ENCODE peak calls at places on chromosomes 1 and 21, in six cellular contexts. One of them, this sample, is unnamed.

GRCh38 chr1:108050134-108050533 is 85.2 kb upstream of the VAV3 start:
- DNase-seq in mucosa of gallbladder: no peak
- DNase-seq in GM18507: no peak
- DNase-seq in GM23248: peak
- DNase-seq in CD8-positive, alpha-beta T cell: no peak
- DNase-seq in dermis blood vessel endothelial cell: peak
- DNase-seq in this sample: no peak

GRCh38 chr1:247172956-247173355 is 1.1 kb upstream of the ZNF124 start:
- DNase-seq in mucosa of gallbladder: no peak
- DNase-seq in GM18507: no peak
- DNase-seq in GM23248: no peak
- DNase-seq in CD8-positive, alpha-beta T cell: no peak
- DNase-seq in dermis blood vessel endothelial cell: no peak
- DNase-seq in this sample: no peak

GRCh38 chr1:116164056-116164889 is 53.1 kb downstream of the MAB21L3 start:
- DNase-seq in mucosa of gallbladder: no peak
- DNase-seq in GM18507: no peak
- DNase-seq in GM23248: peak
- DNase-seq in CD8-positive, alpha-beta T cell: no peak
- DNase-seq in dermis blood vessel endothelial cell: no peak
- DNase-seq in this sample: peak

GRCh38 chr1:43975249-43975961 is 645 bp downstream of the ATP6V0B start:
- DNase-seq in mucosa of gallbladder: peak
- DNase-seq in GM18507: no peak
- DNase-seq in GM23248: peak
- DNase-seq in CD8-positive, alpha-beta T cell: no peak
- DNase-seq in dermis blood vessel endothelial cell: peak
- DNase-seq in this sample: peak

GRCh38 chr1:193448682-193449461 is 262.5 kb upstream of the B3GALT2 start:
- DNase-seq in mucosa of gallbladder: no peak
- DNase-seq in GM18507: no peak
- DNase-seq in GM23248: no peak
- DNase-seq in CD8-positive, alpha-beta T cell: no peak
- DNase-seq in dermis blood vessel endothelial cell: no peak
- DNase-seq in this sample: no peak

GRCh38 chr1:172914517-172915144 is 136.1 kb downstream of the TNFSF18 start:
- DNase-seq in mucosa of gallbladder: no peak
- DNase-seq in GM18507: no peak
- DNase-seq in GM23248: peak
- DNase-seq in CD8-positive, alpha-beta T cell: no peak
- DNase-seq in dermis blood vessel endothelial cell: peak
- DNase-seq in this sample: no peak

GRCh38 chr1:30988045-30988444 is 77.5 kb downstream of the PUM1 start:
- DNase-seq in mucosa of gallbladder: no peak
- DNase-seq in GM18507: no peak
- DNase-seq in GM23248: peak
- DNase-seq in CD8-positive, alpha-beta T cell: no peak
- DNase-seq in dermis blood vessel endothelial cell: no peak
- DNase-seq in this sample: no peak

GRCh38 chr1:190126728-190127127 is 350.9 kb downstream of the BRINP3 start:
- DNase-seq in mucosa of gallbladder: no peak
- DNase-seq in GM18507: no peak
- DNase-seq in GM23248: no peak
- DNase-seq in CD8-positive, alpha-beta T cell: no peak
- DNase-seq in dermis blood vessel endothelial cell: no peak
- DNase-seq in this sample: no peak

GRCh38 chr1:6083801-6084467 is 38.2 kb downstream of the KCNAB2 start:
- DNase-seq in mucosa of gallbladder: no peak
- DNase-seq in GM18507: no peak
- DNase-seq in GM23248: peak
- DNase-seq in CD8-positive, alpha-beta T cell: no peak
- DNase-seq in dermis blood vessel endothelial cell: no peak
- DNase-seq in this sample: no peak

GRCh38 chr21:45270306-45270821 is 17.3 kb downstream of the POFUT2 start:
- DNase-seq in mucosa of gallbladder: no peak
- DNase-seq in GM18507: no peak
- DNase-seq in GM23248: no peak
- DNase-seq in CD8-positive, alpha-beta T cell: no peak
- DNase-seq in dermis blood vessel endothelial cell: no peak
- DNase-seq in this sample: no peak

GRCh38 chr1:9397984-9398526 is 105.4 kb downstream of the SPSB1 start:
- DNase-seq in mucosa of gallbladder: no peak
- DNase-seq in GM18507: no peak
- DNase-seq in GM23248: peak
- DNase-seq in CD8-positive, alpha-beta T cell: no peak
- DNase-seq in dermis blood vessel endothelial cell: peak
- DNase-seq in this sample: no peak

GRCh38 chr1:150484861-150485260 is 2.4 kb upstream of the TARS2 start:
- DNase-seq in mucosa of gallbladder: no peak
- DNase-seq in GM18507: no peak
- DNase-seq in GM23248: peak
- DNase-seq in CD8-positive, alpha-beta T cell: no peak
- DNase-seq in dermis blood vessel endothelial cell: peak
- DNase-seq in this sample: no peak

GRCh38 chr1:161502181-161502580 is 3.1 kb upstream of the FCGR2A start:
- DNase-seq in mucosa of gallbladder: no peak
- DNase-seq in GM18507: no peak
- DNase-seq in GM23248: no peak
- DNase-seq in CD8-positive, alpha-beta T cell: no peak
- DNase-seq in dermis blood vessel endothelial cell: no peak
- DNase-seq in this sample: no peak

GRCh38 chr1:109370712-109371270 is 26.9 kb downstream of the SORT1 start:
- DNase-seq in mucosa of gallbladder: no peak
- DNase-seq in GM18507: no peak
- DNase-seq in GM23248: peak
- DNase-seq in CD8-positive, alpha-beta T cell: no peak
- DNase-seq in dermis blood vessel endothelial cell: no peak
- DNase-seq in this sample: no peak

GRCh38 chr1:169959696-169960095 is 66.0 kb upstream of the SCYL3 start:
- DNase-seq in mucosa of gallbladder: no peak
- DNase-seq in GM18507: no peak
- DNase-seq in GM23248: no peak
- DNase-seq in CD8-positive, alpha-beta T cell: no peak
- DNase-seq in dermis blood vessel endothelial cell: no peak
- DNase-seq in this sample: no peak

GRCh38 chr1:209869242-209870149 is 41.7 kb downstream of the UTP25 start:
- DNase-seq in mucosa of gallbladder: no peak
- DNase-seq in GM18507: no peak
- DNase-seq in GM23248: peak
- DNase-seq in CD8-positive, alpha-beta T cell: no peak
- DNase-seq in dermis blood vessel endothelial cell: no peak
- DNase-seq in this sample: no peak

GRCh38 chr1:244422174-244422573 is 29.5 kb downstream of the ADSS2 start:
- DNase-seq in mucosa of gallbladder: no peak
- DNase-seq in GM18507: no peak
- DNase-seq in GM23248: peak
- DNase-seq in CD8-positive, alpha-beta T cell: no peak
- DNase-seq in dermis blood vessel endothelial cell: no peak
- DNase-seq in this sample: no peak

GRCh38 chr1:169859001-169859400 is 34.7 kb downstream of the SCYL3 start:
- DNase-seq in mucosa of gallbladder: no peak
- DNase-seq in GM18507: no peak
- DNase-seq in GM23248: no peak
- DNase-seq in CD8-positive, alpha-beta T cell: no peak
- DNase-seq in dermis blood vessel endothelial cell: no peak
- DNase-seq in this sample: no peak

GRCh38 chr1:57277681-57278080 is 146.2 kb downstream of the DAB1 start:
- DNase-seq in mucosa of gallbladder: no peak
- DNase-seq in GM18507: no peak
- DNase-seq in GM23248: no peak
- DNase-seq in CD8-positive, alpha-beta T cell: no peak
- DNase-seq in dermis blood vessel endothelial cell: no peak
- DNase-seq in this sample: no peak

GRCh38 chr1:225361176-225361575 is 66.7 kb downstream of the LBR start:
- DNase-seq in mucosa of gallbladder: no peak
- DNase-seq in GM18507: no peak
- DNase-seq in GM23248: peak
- DNase-seq in CD8-positive, alpha-beta T cell: no peak
- DNase-seq in dermis blood vessel endothelial cell: no peak
- DNase-seq in this sample: no peak

GRCh38 chr1:1539310-1540014 is 962 bp downstream of the TMEM240 start:
- DNase-seq in mucosa of gallbladder: no peak
- DNase-seq in GM18507: no peak
- DNase-seq in GM23248: peak
- DNase-seq in CD8-positive, alpha-beta T cell: no peak
- DNase-seq in dermis blood vessel endothelial cell: peak
- DNase-seq in this sample: no peak

GRCh38 chr21:38139380-38140168 is 117.2 kb upstream of the KCNJ15 start:
- DNase-seq in mucosa of gallbladder: no peak
- DNase-seq in GM18507: no peak
- DNase-seq in GM23248: peak
- DNase-seq in CD8-positive, alpha-beta T cell: no peak
- DNase-seq in dermis blood vessel endothelial cell: no peak
- DNase-seq in this sample: no peak